ENCODE peak calls at places on chromosomes 11 and 22, in ten cellular contexts. U is GM23248; T is activated CD8-positive, alpha-beta memory T cell treated with anti-CD3 and anti-CD28 coated beads, Interleukin-2, amount 50 U/mL, for 48 hours; M is GM12891; J is CD4-positive, alpha-beta T cell; I is NCI-H1105; B is Calu3; C is GM23338; S is A172; P is ovary. Z is an unnamed sample.

GRCh38 chr11:6626971-6627761 is 7.9 kb upstream of the TPP1 start:
- DNase-seq in U (no peak), T (no peak), M (no peak), J (no peak), I (no peak), B (no peak), C (no peak), S (no peak), P (peak; percentile 31), Z (no peak)

GRCh38 chr11:83768476-83768875 is 482.3 kb upstream of the CCDC90B start:
- DNase-seq in U (no peak), T (no peak), M (no peak), J (no peak), I (no peak), B (no peak), C (no peak), S (no peak), P (no peak), Z (no peak)

GRCh38 chr11:95592455-95592854 is 197.1 kb downstream of the FAM76B start:
- DNase-seq in U (no peak), T (no peak), M (no peak), J (no peak), I (no peak), B (no peak), C (peak; percentile 54), S (no peak), P (peak; percentile 52), Z (no peak)

GRCh38 chr11:11622772-11623531 is 1.1 kb upstream of the GALNT18 start:
- DNase-seq in U (no peak), T (no peak), M (no peak), J (no peak), I (no peak), B (no peak), C (no peak), S (no peak), P (no peak), Z (no peak)

GRCh38 chr11:113926273-113927183 is 21.9 kb downstream of the HTR3B start:
- DNase-seq in U (peak; percentile 30), T (no peak), M (no peak), J (no peak), I (no peak), B (no peak), C (no peak), S (peak; percentile 6), P (no peak), Z (no peak)

GRCh38 chr11:130580372-130580771 is 131.9 kb downstream of the ADAMTS15 start:
- DNase-seq in U (peak; percentile 89), T (no peak), M (no peak), J (no peak), I (no peak), B (peak; percentile 54), C (peak; percentile 49), S (peak; percentile 93), P (peak; percentile 64), Z (peak; percentile 51)

GRCh38 chr11:62559204-62559603 is 12.6 kb upstream of the AHNAK start:
- DNase-seq in U (no peak), T (no peak), M (no peak), J (no peak), I (no peak), B (no peak), C (no peak), S (peak; percentile 35), P (no peak), Z (no peak)

GRCh38 chr11:70543611-70544010 is 145.3 kb downstream of the CTTN start:
- DNase-seq in U (no peak), T (no peak), M (no peak), J (no peak), I (no peak), B (no peak), C (no peak), S (no peak), P (no peak), Z (no peak)

GRCh38 chr11:117226388-117227385 is 5.2 kb downstream of the PCSK7 start:
- DNase-seq in U (peak; percentile 81), T (peak; percentile 59), M (peak; percentile 69), J (peak; percentile 30), I (peak; percentile 73), B (peak; percentile 35), C (peak; percentile 90), S (peak; percentile 54), P (no peak), Z (peak; percentile 68)

GRCh38 chr11:125233116-125233515 is 68.6 kb downstream of the PKNOX2 start:
- DNase-seq in U (no peak), T (no peak), M (no peak), J (no peak), I (no peak), B (no peak), C (no peak), S (no peak), P (no peak), Z (no peak)

GRCh38 chr11:83827940-83828554 is 541.9 kb upstream of the CCDC90B start:
- DNase-seq in U (peak; percentile 63), T (no peak), M (no peak), J (no peak), I (peak; percentile 10), B (no peak), C (peak; percentile 73), S (peak; percentile 37), P (no peak), Z (peak; percentile 42)

GRCh38 chr11:126878892-126879291 is 121.7 kb downstream of the KIRREL3 start:
- DNase-seq in U (no peak), T (no peak), M (no peak), J (no peak), I (no peak), B (no peak), C (no peak), S (no peak), P (no peak), Z (no peak)

GRCh38 chr22:23077627-23078461 is 7.5 kb downstream of the GNAZ start:
- DNase-seq in U (no peak), T (no peak), M (no peak), J (no peak), I (no peak), B (peak; percentile 81), C (no peak), S (peak; percentile 1), P (no peak), Z (no peak)

GRCh38 chr11:106091480-106092123 is 14.1 kb downstream of the AASDHPPT start:
- DNase-seq in U (peak; percentile 79), T (no peak), M (peak; percentile 8), J (no peak), I (no peak), B (no peak), C (no peak), S (peak; percentile 3), P (no peak), Z (peak; percentile 10)